ENCODE peak calls at places on chromosome 7, in nine cellular contexts. One of them, this sample, is unnamed. For H3K27me3, the result is how much of the 10 kb centered on the place peaks cover.

GRCh38 chr7:158507917-158508316 is 79.7 kb downstream of the PTPRN2 start:
- DNase-seq in fibroblast of lung: no peak
- DNase-seq in thoracic aorta: no peak
- DNase-seq in SJSA1: no peak
- DNase-seq in breast epithelium: no peak
- DNase-seq in stomach: no peak
- DNase-seq in right atrium auricular region: no peak
- DNase-seq in small intestine: no peak
- DNase-seq in HL-60: no peak
- DNase-seq in this sample: no peak

GRCh38 chr7:88317422-88317821 is 10.7 kb upstream of the STEAP4 start:
- DNase-seq in fibroblast of lung: no peak
- DNase-seq in thoracic aorta: no peak
- DNase-seq in SJSA1: no peak
- DNase-seq in breast epithelium: no peak
- DNase-seq in stomach: no peak
- DNase-seq in right atrium auricular region: no peak
- DNase-seq in small intestine: no peak
- DNase-seq in HL-60: no peak
- DNase-seq in this sample: no peak

GRCh38 chr7:5425507-5426225 is 2.0 kb upstream of the TNRC18 start:
- DNase-seq in fibroblast of lung: peak
- DNase-seq in thoracic aorta: no peak
- DNase-seq in SJSA1: peak
- DNase-seq in breast epithelium: no peak
- DNase-seq in stomach: peak
- DNase-seq in right atrium auricular region: peak
- DNase-seq in small intestine: peak
- DNase-seq in HL-60: peak
- DNase-seq in this sample: no peak

GRCh38 chr7:1758417-1758858 is 88.4 kb downstream of the ELFN1 start:
- DNase-seq in fibroblast of lung: peak
- DNase-seq in thoracic aorta: no peak
- DNase-seq in SJSA1: no peak
- DNase-seq in breast epithelium: no peak
- DNase-seq in stomach: no peak
- DNase-seq in right atrium auricular region: no peak
- DNase-seq in small intestine: peak
- DNase-seq in HL-60: peak
- DNase-seq in this sample: peak

GRCh38 chr7:103702454-103702853 is 256.4 kb upstream of the SLC26A5 start:
- DNase-seq in fibroblast of lung: no peak
- DNase-seq in thoracic aorta: no peak
- DNase-seq in SJSA1: no peak
- DNase-seq in breast epithelium: no peak
- DNase-seq in stomach: no peak
- DNase-seq in right atrium auricular region: no peak
- DNase-seq in small intestine: no peak
- DNase-seq in HL-60: no peak
- DNase-seq in this sample: no peak

GRCh38 chr7:66202380-66202779 is 2.8 kb upstream of the TPST1 start:
- DNase-seq in fibroblast of lung: no peak
- DNase-seq in thoracic aorta: no peak
- DNase-seq in SJSA1: no peak
- DNase-seq in breast epithelium: no peak
- DNase-seq in stomach: no peak
- DNase-seq in right atrium auricular region: no peak
- DNase-seq in small intestine: no peak
- DNase-seq in HL-60: no peak
- DNase-seq in this sample: no peak

GRCh38 chr7:121442845-121443244 is 46.7 kb upstream of the FAM3C start:
- DNase-seq in fibroblast of lung: no peak
- DNase-seq in thoracic aorta: no peak
- DNase-seq in SJSA1: no peak
- DNase-seq in breast epithelium: no peak
- DNase-seq in stomach: no peak
- DNase-seq in right atrium auricular region: no peak
- DNase-seq in small intestine: peak
- DNase-seq in HL-60: no peak
- DNase-seq in this sample: no peak

GRCh38 chr7:57438244-57438643 is 11.7 kb upstream of the ZNF716 start:
- DNase-seq in fibroblast of lung: no peak
- DNase-seq in thoracic aorta: no peak
- DNase-seq in SJSA1: no peak
- DNase-seq in breast epithelium: no peak
- DNase-seq in stomach: no peak
- DNase-seq in right atrium auricular region: no peak
- DNase-seq in small intestine: no peak
- DNase-seq in HL-60: no peak
- DNase-seq in this sample: no peak

GRCh38 chr7:66871076-66871475 is 49.9 kb upstream of the TMEM248 start:
- DNase-seq in fibroblast of lung: no peak
- DNase-seq in thoracic aorta: no peak
- DNase-seq in SJSA1: no peak
- DNase-seq in breast epithelium: no peak
- DNase-seq in stomach: no peak
- DNase-seq in right atrium auricular region: no peak
- DNase-seq in small intestine: no peak
- DNase-seq in HL-60: no peak
- DNase-seq in this sample: no peak

GRCh38 chr7:141073641-141074161 is at the start of gene TMEM178B:
- DNase-seq in fibroblast of lung: no peak
- DNase-seq in thoracic aorta: no peak
- DNase-seq in SJSA1: no peak
- DNase-seq in breast epithelium: no peak
- DNase-seq in stomach: no peak
- DNase-seq in right atrium auricular region: no peak
- DNase-seq in small intestine: no peak
- DNase-seq in HL-60: no peak
- DNase-seq in this sample: no peak

GRCh38 chr7:130695840-130696239 is 9.5 kb upstream of the TSGA13 start:
- DNase-seq in fibroblast of lung: peak
- DNase-seq in thoracic aorta: no peak
- DNase-seq in SJSA1: peak
- DNase-seq in breast epithelium: no peak
- DNase-seq in stomach: no peak
- DNase-seq in right atrium auricular region: no peak
- DNase-seq in small intestine: peak
- DNase-seq in HL-60: peak
- DNase-seq in this sample: peak

GRCh38 chr7:71131256-71131752 is 640 bp upstream of the GALNT17 start:
- DNase-seq in fibroblast of lung: peak
- DNase-seq in thoracic aorta: no peak
- DNase-seq in SJSA1: no peak
- DNase-seq in breast epithelium: no peak
- DNase-seq in stomach: no peak
- DNase-seq in right atrium auricular region: no peak
- DNase-seq in small intestine: no peak
- DNase-seq in HL-60: peak
- DNase-seq in this sample: no peak

GRCh38 chr7:112012266-112012665 is 193.9 kb downstream of the DOCK4 start:
- DNase-seq in fibroblast of lung: no peak
- DNase-seq in thoracic aorta: no peak
- DNase-seq in SJSA1: no peak
- DNase-seq in breast epithelium: no peak
- DNase-seq in stomach: no peak
- DNase-seq in right atrium auricular region: no peak
- DNase-seq in small intestine: no peak
- DNase-seq in HL-60: no peak
- DNase-seq in this sample: no peak

GRCh38 chr7:112009081-112009480 is 197.1 kb downstream of the DOCK4 start:
- DNase-seq in fibroblast of lung: peak
- DNase-seq in thoracic aorta: no peak
- DNase-seq in SJSA1: no peak
- DNase-seq in breast epithelium: no peak
- DNase-seq in stomach: no peak
- DNase-seq in right atrium auricular region: no peak
- DNase-seq in small intestine: no peak
- DNase-seq in HL-60: no peak
- DNase-seq in this sample: no peak

GRCh38 chr7:112014347-112014746 is 191.9 kb downstream of the DOCK4 start:
- DNase-seq in fibroblast of lung: no peak
- DNase-seq in thoracic aorta: no peak
- DNase-seq in SJSA1: no peak
- DNase-seq in breast epithelium: no peak
- DNase-seq in stomach: no peak
- DNase-seq in right atrium auricular region: no peak
- DNase-seq in small intestine: no peak
- DNase-seq in HL-60: no peak
- DNase-seq in this sample: no peak

GRCh38 chr7:112013262-112013661 is 192.9 kb downstream of the DOCK4 start:
- DNase-seq in fibroblast of lung: no peak
- DNase-seq in thoracic aorta: no peak
- DNase-seq in SJSA1: no peak
- DNase-seq in breast epithelium: no peak
- DNase-seq in stomach: no peak
- DNase-seq in right atrium auricular region: no peak
- DNase-seq in small intestine: peak
- DNase-seq in HL-60: no peak
- DNase-seq in this sample: no peak

GRCh38 chr7:112010994-112011393 is 195.2 kb downstream of the DOCK4 start:
- DNase-seq in fibroblast of lung: no peak
- DNase-seq in thoracic aorta: no peak
- DNase-seq in SJSA1: no peak
- DNase-seq in breast epithelium: no peak
- DNase-seq in stomach: no peak
- DNase-seq in right atrium auricular region: no peak
- DNase-seq in small intestine: no peak
- DNase-seq in HL-60: no peak
- DNase-seq in this sample: no peak
- H3K27ac ChIP-seq in fibroblast of lung: no peak
- H3K27ac ChIP-seq in thoracic aorta: no peak
- H3K27ac ChIP-seq in SJSA1: no peak
- H3K27ac ChIP-seq in breast epithelium: peak
- H3K27ac ChIP-seq in stomach: no peak
- H3K27ac ChIP-seq in right atrium auricular region: peak
- H3K27ac ChIP-seq in small intestine: no peak
- H3K27ac ChIP-seq in HL-60: no peak
- H3K27ac ChIP-seq in this sample: no peak

DNA sequence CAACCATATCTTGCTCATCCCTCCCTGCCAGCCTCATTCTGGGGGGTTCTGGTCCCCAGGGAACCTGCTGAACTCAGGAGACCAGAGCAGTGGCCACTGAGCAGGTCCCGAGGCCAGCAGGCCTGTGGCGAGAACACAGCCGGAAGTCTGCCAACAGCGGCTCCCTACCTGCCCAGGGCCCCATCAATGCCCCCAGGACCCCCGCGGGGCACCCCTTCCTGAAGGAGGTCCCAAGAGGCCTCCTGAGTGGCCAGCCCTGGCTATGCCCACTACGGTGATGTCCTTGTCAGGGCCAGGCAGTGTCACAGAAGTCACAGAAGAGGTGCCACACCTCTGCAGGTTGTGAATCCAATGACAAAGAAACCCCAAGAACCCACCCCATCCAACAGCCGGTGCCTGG is 58.9 kb downstream of the CAMK2B start:
- DNase-seq in fibroblast of lung: no peak
- DNase-seq in thoracic aorta: no peak
- DNase-seq in SJSA1: no peak
- DNase-seq in breast epithelium: no peak
- DNase-seq in stomach: no peak
- DNase-seq in right atrium auricular region: no peak
- DNase-seq in small intestine: no peak
- DNase-seq in HL-60: no peak
- DNase-seq in this sample: no peak
- H3K27me3 ChIP-seq in fibroblast of lung: under half
- H3K27me3 ChIP-seq in thoracic aorta: under half
- H3K27me3 ChIP-seq in SJSA1: under half
- H3K27me3 ChIP-seq in breast epithelium: under half
- H3K27me3 ChIP-seq in stomach: under half
- H3K27me3 ChIP-seq in right atrium auricular region: under half
- H3K27me3 ChIP-seq in small intestine: under half
- H3K27me3 ChIP-seq in HL-60: under half
- H3K27me3 ChIP-seq in this sample: under half

DNA sequence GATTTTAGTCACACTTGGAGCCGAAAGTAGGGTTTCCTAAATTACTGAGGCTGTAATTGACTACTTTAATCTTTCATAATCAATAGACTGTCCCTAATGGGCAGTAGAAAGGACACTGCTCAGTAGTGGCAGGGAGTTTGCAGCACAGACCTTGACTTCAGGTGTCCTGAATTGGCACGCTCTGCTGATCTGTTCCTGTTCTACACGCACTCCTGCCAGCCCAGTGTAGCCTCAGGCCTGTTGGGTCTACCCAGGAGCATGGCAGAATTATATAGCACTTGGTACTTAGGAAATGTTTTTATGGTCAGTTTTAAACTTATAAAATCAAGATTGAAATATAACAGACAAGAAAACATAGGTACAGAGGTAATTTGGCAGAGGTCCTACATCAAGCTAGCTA is 9.0 kb downstream of the EIF4H start:
- DNase-seq in fibroblast of lung: no peak
- DNase-seq in thoracic aorta: no peak
- DNase-seq in SJSA1: no peak
- DNase-seq in breast epithelium: no peak
- DNase-seq in stomach: no peak
- DNase-seq in right atrium auricular region: no peak
- DNase-seq in small intestine: no peak
- DNase-seq in HL-60: no peak
- DNase-seq in this sample: no peak
- H3K27ac ChIP-seq in fibroblast of lung: no peak
- H3K27ac ChIP-seq in thoracic aorta: no peak
- H3K27ac ChIP-seq in SJSA1: no peak
- H3K27ac ChIP-seq in breast epithelium: peak
- H3K27ac ChIP-seq in stomach: peak
- H3K27ac ChIP-seq in right atrium auricular region: no peak
- H3K27ac ChIP-seq in small intestine: peak
- H3K27ac ChIP-seq in HL-60: no peak
- H3K27ac ChIP-seq in this sample: peak

GRCh38 chr7:27172388-27172774 is 1.7 kb downstream of the HOXA10 start:
- DNase-seq in fibroblast of lung: no peak
- DNase-seq in thoracic aorta: no peak
- DNase-seq in SJSA1: no peak
- DNase-seq in breast epithelium: peak
- DNase-seq in stomach: no peak
- DNase-seq in right atrium auricular region: no peak
- DNase-seq in small intestine: no peak
- DNase-seq in HL-60: no peak
- DNase-seq in this sample: no peak

GRCh38 chr7:27170494-27170811 is 3.7 kb downstream of the HOXA10 start:
- DNase-seq in fibroblast of lung: no peak
- DNase-seq in thoracic aorta: no peak
- DNase-seq in SJSA1: peak
- DNase-seq in breast epithelium: no peak
- DNase-seq in stomach: no peak
- DNase-seq in right atrium auricular region: no peak
- DNase-seq in small intestine: no peak
- DNase-seq in HL-60: no peak
- DNase-seq in this sample: no peak

GRCh38 chr7:27171636-27172387 is 2.3 kb downstream of the HOXA10 start:
- DNase-seq in fibroblast of lung: no peak
- DNase-seq in thoracic aorta: no peak
- DNase-seq in SJSA1: peak
- DNase-seq in breast epithelium: peak
- DNase-seq in stomach: no peak
- DNase-seq in right atrium auricular region: no peak
- DNase-seq in small intestine: no peak
- DNase-seq in HL-60: no peak
- DNase-seq in this sample: no peak

GRCh38 chr7:27169658-27170493 is 4.2 kb downstream of the HOXA10 start:
- DNase-seq in fibroblast of lung: no peak
- DNase-seq in thoracic aorta: no peak
- DNase-seq in SJSA1: peak
- DNase-seq in breast epithelium: peak
- DNase-seq in stomach: no peak
- DNase-seq in right atrium auricular region: no peak
- DNase-seq in small intestine: no peak
- DNase-seq in HL-60: no peak
- DNase-seq in this sample: no peak

GRCh38 chr7:27170936-27171635 is 3.0 kb downstream of the HOXA10 start:
- DNase-seq in fibroblast of lung: no peak
- DNase-seq in thoracic aorta: no peak
- DNase-seq in SJSA1: no peak
- DNase-seq in breast epithelium: peak
- DNase-seq in stomach: no peak
- DNase-seq in right atrium auricular region: no peak
- DNase-seq in small intestine: no peak
- DNase-seq in HL-60: no peak
- DNase-seq in this sample: no peak
- H3K27me3 ChIP-seq in fibroblast of lung: half or more
- H3K27me3 ChIP-seq in thoracic aorta: under half
- H3K27me3 ChIP-seq in SJSA1: under half
- H3K27me3 ChIP-seq in breast epithelium: under half
- H3K27me3 ChIP-seq in stomach: half or more
- H3K27me3 ChIP-seq in right atrium auricular region: half or more
- H3K27me3 ChIP-seq in small intestine: under half
- H3K27me3 ChIP-seq in HL-60: half or more
- H3K27me3 ChIP-seq in this sample: under half

This sample was measured in Karpas-422.